ENCODE peak calls at places on chromosomes 1 and 21, in five cellular contexts. T is CD4-positive, CD25-positive, alpha-beta regulatory T cell; W is thoracic aorta; Q is colonic mucosa; V is right cardiac atrium. L is an unnamed sample.

GRCh38 chr1:101592861-101593260 is 356.0 kb downstream of the S1PR1 start:
- DNase-seq in Q (no peak), V (no peak), T (no peak), W (no peak), L (no peak)

GRCh38 chr1:205750683-205751651 is 985 bp upstream of the NUCKS1 start:
- DNase-seq in W (no peak), Q (no peak), T (peak; percentile 57), V (no peak), L (no peak)

GRCh38 chr21:43269461-43269860 is 100.7 kb downstream of the CRYAA start:
- DNase-seq in T (peak; percentile 56), W (no peak), V (peak; percentile 45), Q (no peak), L (no peak)

GRCh38 chr1:61293197-61293596 is 210.8 kb downstream of the NFIA start:
- DNase-seq in W (no peak), T (no peak), Q (no peak), V (no peak), L (no peak)

GRCh38 chr1:205301220-205301821 is 20.2 kb downstream of the NUAK2 start:
- DNase-seq in Q (no peak), W (no peak), T (no peak), V (no peak), L (peak; percentile 41)

GRCh38 chr1:184649500-184649899 is 105.2 kb downstream of the EDEM3 start:
- DNase-seq in T (no peak), Q (no peak), V (no peak), W (no peak), L (no peak)

GRCh38 chr1:67285780-67286488 is 21.7 kb upstream of the IL12RB2 start:
- DNase-seq in V (no peak), Q (no peak), W (no peak), T (peak; percentile 49), L (no peak)

GRCh38 chr1:81349194-81349965 is 451.4 kb upstream of the ADGRL2 start:
- DNase-seq in V (no peak), Q (no peak), W (no peak), T (no peak), L (peak; percentile 11)

GRCh38 chr1:24737368-24738117 is 7.7 kb upstream of the CLIC4 start:
- DNase-seq in T (no peak), Q (no peak), W (no peak), V (no peak), L (no peak)
- H3K27ac ChIP-seq in T (no peak overlapping the region), Q (no peak overlapping the region), W (no peak overlapping the region), V (no peak overlapping the region), L (no peak overlapping the region)

GRCh38 chr1:155080250-155081228 is 1.9 kb downstream of the EFNA3 start:
- DNase-seq in Q (peak; percentile 62), V (peak; percentile 62), W (no peak), T (peak; percentile 16), L (peak; percentile 27)
- H3K4me3 ChIP-seq in Q (peak overlapping the region; percentile 48), V (peak overlapping the region; percentile 8), W (peak overlapping the region; percentile 72), T (peak overlapping the region; percentile 60), L (peak overlapping the region; percentile 49)

GRCh38 chr1:48055854-48056253 is 58.7 kb upstream of the TRABD2B start:
- DNase-seq in V (no peak), W (no peak), T (no peak), Q (peak; percentile 45), L (peak; percentile 36)

GRCh38 chr1:48051466-48052126 is 54.4 kb upstream of the TRABD2B start:
- DNase-seq in Q (no peak), V (no peak), W (no peak), T (no peak), L (no peak)

GRCh38 chr1:48052923-48053291 is 55.7 kb upstream of the TRABD2B start:
- DNase-seq in V (no peak), W (no peak), Q (no peak), T (no peak), L (no peak)

GRCh38 chr1:48056365-48056764 is 59.2 kb upstream of the TRABD2B start:
- DNase-seq in T (no peak), Q (no peak), V (no peak), W (no peak), L (no peak)

DNA sequence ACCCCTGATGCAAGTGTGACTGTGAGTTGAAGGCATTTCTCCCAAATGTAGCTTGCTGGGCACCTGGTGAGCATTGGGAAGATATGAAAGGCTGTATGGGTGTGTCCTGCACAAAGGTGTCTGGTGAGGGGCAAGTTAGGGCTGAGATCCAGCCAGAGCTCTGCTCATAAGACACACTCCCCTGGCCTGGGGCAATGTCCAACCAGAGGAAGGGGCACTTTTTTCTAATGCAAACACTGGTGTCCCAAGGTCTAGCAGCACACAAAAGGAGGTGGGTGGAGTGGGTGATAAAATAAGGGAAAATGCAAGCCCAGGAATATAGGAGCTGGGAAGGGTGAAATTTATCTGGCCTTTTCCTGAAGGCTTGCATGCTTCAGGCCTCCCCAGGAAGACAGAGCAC is 57.1 kb upstream of the TRABD2B start:
- DNase-seq in V (no peak), W (no peak), Q (no peak), T (no peak), L (peak; percentile 16)
- H3K4me1 ChIP-seq in V (peaks cover 8% of the 10 kb centered on the region), W (peaks cover 36% of the 10 kb centered on the region), Q (no peaks in the 10 kb centered on the region), T (no peaks in the 10 kb centered on the region), L (no peaks in the 10 kb centered on the region)

GRCh38 chr1:32684167-32684811 is 18.3 kb downstream of the SYNC start:
- DNase-seq in W (no peak), Q (peak; percentile 50), T (no peak), V (no peak), L (peak; percentile 66)

GRCh38 chr1:32686387-32686786 is 16.2 kb downstream of the SYNC start:
- DNase-seq in T (no peak), W (no peak), V (no peak), Q (no peak), L (no peak)

GRCh38 chr1:32681999-32682398 is 20.6 kb downstream of the SYNC start:
- DNase-seq in V (no peak), Q (no peak), W (no peak), T (no peak), L (peak; percentile 72)

GRCh38 chr1:32683397-32683796 is 19.2 kb downstream of the SYNC start:
- DNase-seq in T (no peak), V (no peak), Q (no peak), W (no peak), L (no peak)

GRCh38 chr1:32685498-32685897 is 17.1 kb downstream of the SYNC start:
- DNase-seq in Q (no peak), T (no peak), V (no peak), W (no peak), L (peak; percentile 28)
- H3K27ac ChIP-seq in Q (no peak overlapping the region), T (no peak overlapping the region), V (peak overlapping the region; percentile 67), W (no peak overlapping the region), L (no peak overlapping the region)

GRCh38 chr1:227273557-227273956 is 44.7 kb downstream of the CDC42BPA start:
- DNase-seq in T (peak; percentile 14), V (no peak), Q (peak; percentile 22), W (no peak), L (peak; percentile 29)
- H3K4me3 ChIP-seq in T (no peak overlapping the region), V (no peak overlapping the region), Q (no peak overlapping the region), W (no peak overlapping the region), L (no peak overlapping the region)

GRCh38 chr1:99537886-99538617 is 107.9 kb upstream of the PALMD start:
- DNase-seq in W (no peak), Q (no peak), T (no peak), V (no peak), L (no peak)
- H3K4me1 ChIP-seq in W (no peaks in the 10 kb centered on the region), Q (no peaks in the 10 kb centered on the region), T (no peaks in the 10 kb centered on the region), V (no peaks in the 10 kb centered on the region), L (no peaks in the 10 kb centered on the region)

GRCh38 chr21:17610862-17611261 is 1.8 kb downstream of the BTG3 start:
- DNase-seq in V (no peak), W (no peak), T (no peak), Q (peak; percentile 42), L (peak; percentile 24)
- H3K27ac ChIP-seq in V (peak overlapping the region; percentile 17), W (peak overlapping the region; percentile 91), T (peak overlapping the region; percentile 89), Q (peak overlapping the region; percentile 78), L (peak overlapping the region; percentile 65)

L was measured in small intestine.